ENCODE peak calls at places on chromosomes 5 and 9, in ten cellular contexts. One of them, this sample, is unnamed.

GRCh38 chr5:73853091-73853490 is 227.1 kb downstream of the ARHGEF28 start:
- DNase-seq in left ventricle myocardium inferior: no peak
- DNase-seq in chondrocyte: no peak
- DNase-seq in adrenal gland: no peak
- DNase-seq in stomach: no peak
- DNase-seq in suprapubic skin: no peak
- DNase-seq in DND-41: no peak
- DNase-seq in activated CD8-positive, alpha-beta T cell treated with anti-CD3 and anti-CD28 coated beads for 36 hours: no peak
- DNase-seq in IMR-90: peak; percentile 73
- DNase-seq in omental fat pad: no peak
- DNase-seq in this sample: no peak

GRCh38 chr5:148831590-148832565 is 5.5 kb downstream of the ADRB2 start:
- DNase-seq in stomach: no peak
- DNase-seq in DND-41: no peak
- DNase-seq in left ventricle myocardium inferior: no peak
- DNase-seq in IMR-90: no peak
- DNase-seq in adrenal gland: peak; percentile 21
- DNase-seq in chondrocyte: no peak
- DNase-seq in activated CD8-positive, alpha-beta T cell treated with anti-CD3 and anti-CD28 coated beads for 36 hours: no peak
- DNase-seq in suprapubic skin: no peak
- DNase-seq in omental fat pad: no peak
- DNase-seq in this sample: no peak

GRCh38 chr5:95285406-95285761 is 490 bp upstream of the MCTP1 start:
- DNase-seq in omental fat pad: no peak
- DNase-seq in stomach: no peak
- DNase-seq in IMR-90: no peak
- DNase-seq in suprapubic skin: no peak
- DNase-seq in chondrocyte: no peak
- DNase-seq in activated CD8-positive, alpha-beta T cell treated with anti-CD3 and anti-CD28 coated beads for 36 hours: no peak
- DNase-seq in adrenal gland: no peak
- DNase-seq in DND-41: no peak
- DNase-seq in left ventricle myocardium inferior: no peak
- DNase-seq in this sample: no peak

GRCh38 chr5:144684899-144685298 is 514.2 kb downstream of the KCTD16 start:
- DNase-seq in chondrocyte: no peak
- DNase-seq in omental fat pad: no peak
- DNase-seq in stomach: no peak
- DNase-seq in left ventricle myocardium inferior: no peak
- DNase-seq in activated CD8-positive, alpha-beta T cell treated with anti-CD3 and anti-CD28 coated beads for 36 hours: no peak
- DNase-seq in suprapubic skin: no peak
- DNase-seq in adrenal gland: no peak
- DNase-seq in IMR-90: no peak
- DNase-seq in DND-41: no peak
- DNase-seq in this sample: no peak

GRCh38 chr5:54644226-54644625 is 126.7 kb downstream of the SNX18 start:
- DNase-seq in activated CD8-positive, alpha-beta T cell treated with anti-CD3 and anti-CD28 coated beads for 36 hours: no peak
- DNase-seq in stomach: no peak
- DNase-seq in IMR-90: peak; percentile 94
- DNase-seq in left ventricle myocardium inferior: no peak
- DNase-seq in chondrocyte: no peak
- DNase-seq in DND-41: no peak
- DNase-seq in omental fat pad: no peak
- DNase-seq in adrenal gland: no peak
- DNase-seq in suprapubic skin: no peak
- DNase-seq in this sample: no peak

GRCh38 chr9:70589571-70590263 is 175.3 kb upstream of the KLF9 start:
- DNase-seq in omental fat pad: no peak
- DNase-seq in DND-41: no peak
- DNase-seq in stomach: no peak
- DNase-seq in suprapubic skin: no peak
- DNase-seq in IMR-90: peak; percentile 90
- DNase-seq in activated CD8-positive, alpha-beta T cell treated with anti-CD3 and anti-CD28 coated beads for 36 hours: no peak
- DNase-seq in chondrocyte: no peak
- DNase-seq in adrenal gland: no peak
- DNase-seq in left ventricle myocardium inferior: peak; percentile 52
- DNase-seq in this sample: no peak

GRCh38 chr9:27625751-27626628 is 52.7 kb upstream of the C9orf72 start:
- DNase-seq in DND-41: no peak
- DNase-seq in left ventricle myocardium inferior: no peak
- DNase-seq in adrenal gland: no peak
- DNase-seq in IMR-90: no peak
- DNase-seq in suprapubic skin: no peak
- DNase-seq in omental fat pad: no peak
- DNase-seq in activated CD8-positive, alpha-beta T cell treated with anti-CD3 and anti-CD28 coated beads for 36 hours: no peak
- DNase-seq in stomach: no peak
- DNase-seq in chondrocyte: no peak
- DNase-seq in this sample: no peak

GRCh38 chr9:79969866-79970265 is 398.1 kb downstream of the TLE4 start:
- DNase-seq in chondrocyte: no peak
- DNase-seq in DND-41: no peak
- DNase-seq in suprapubic skin: no peak
- DNase-seq in IMR-90: no peak
- DNase-seq in omental fat pad: no peak
- DNase-seq in left ventricle myocardium inferior: no peak
- DNase-seq in activated CD8-positive, alpha-beta T cell treated with anti-CD3 and anti-CD28 coated beads for 36 hours: no peak
- DNase-seq in stomach: no peak
- DNase-seq in adrenal gland: no peak
- DNase-seq in this sample: no peak

GRCh38 chr5:69261034-69261433 is 26.3 kb downstream of the CDK7 start:
- DNase-seq in activated CD8-positive, alpha-beta T cell treated with anti-CD3 and anti-CD28 coated beads for 36 hours: no peak
- DNase-seq in IMR-90: peak; percentile 83
- DNase-seq in suprapubic skin: no peak
- DNase-seq in omental fat pad: no peak
- DNase-seq in stomach: no peak
- DNase-seq in left ventricle myocardium inferior: no peak
- DNase-seq in adrenal gland: no peak
- DNase-seq in chondrocyte: no peak
- DNase-seq in DND-41: no peak
- DNase-seq in this sample: no peak

GRCh38 chr5:150960791-150961396 is 56.1 kb upstream of the ZNF300 start:
- DNase-seq in omental fat pad: no peak
- DNase-seq in chondrocyte: no peak
- DNase-seq in suprapubic skin: no peak
- DNase-seq in left ventricle myocardium inferior: no peak
- DNase-seq in DND-41: no peak
- DNase-seq in stomach: no peak
- DNase-seq in IMR-90: no peak
- DNase-seq in adrenal gland: no peak
- DNase-seq in activated CD8-positive, alpha-beta T cell treated with anti-CD3 and anti-CD28 coated beads for 36 hours: no peak
- DNase-seq in this sample: no peak

GRCh38 chr9:127858041-127858512 is 3.6 kb upstream of the ENG start:
- DNase-seq in activated CD8-positive, alpha-beta T cell treated with anti-CD3 and anti-CD28 coated beads for 36 hours: no peak
- DNase-seq in left ventricle myocardium inferior: peak; percentile 83
- DNase-seq in adrenal gland: peak; percentile 70
- DNase-seq in suprapubic skin: no peak
- DNase-seq in DND-41: no peak
- DNase-seq in omental fat pad: no peak
- DNase-seq in stomach: no peak
- DNase-seq in IMR-90: no peak
- DNase-seq in chondrocyte: no peak
- DNase-seq in this sample: no peak

GRCh38 chr9:7782390-7783120 is 17.0 kb downstream of the DMAC1 start:
- DNase-seq in activated CD8-positive, alpha-beta T cell treated with anti-CD3 and anti-CD28 coated beads for 36 hours: no peak
- DNase-seq in chondrocyte: no peak
- DNase-seq in left ventricle myocardium inferior: no peak
- DNase-seq in IMR-90: no peak
- DNase-seq in stomach: no peak
- DNase-seq in DND-41: no peak
- DNase-seq in suprapubic skin: no peak
- DNase-seq in omental fat pad: no peak
- DNase-seq in adrenal gland: no peak
- DNase-seq in this sample: no peak

GRCh38 chr9:132069046-132069898 is 10.4 kb downstream of the MED27 start:
- DNase-seq in omental fat pad: no peak
- DNase-seq in chondrocyte: no peak
- DNase-seq in activated CD8-positive, alpha-beta T cell treated with anti-CD3 and anti-CD28 coated beads for 36 hours: no peak
- DNase-seq in IMR-90: peak; percentile 72
- DNase-seq in DND-41: no peak
- DNase-seq in adrenal gland: no peak
- DNase-seq in stomach: no peak
- DNase-seq in suprapubic skin: no peak
- DNase-seq in left ventricle myocardium inferior: no peak
- DNase-seq in this sample: no peak

GRCh38 chr5:131536211-131536826 is 98.7 kb downstream of the RAPGEF6 start:
- DNase-seq in DND-41: no peak
- DNase-seq in chondrocyte: no peak
- DNase-seq in stomach: no peak
- DNase-seq in IMR-90: peak; percentile 74
- DNase-seq in left ventricle myocardium inferior: no peak
- DNase-seq in adrenal gland: no peak
- DNase-seq in activated CD8-positive, alpha-beta T cell treated with anti-CD3 and anti-CD28 coated beads for 36 hours: no peak
- DNase-seq in omental fat pad: no peak
- DNase-seq in suprapubic skin: no peak
- DNase-seq in this sample: no peak

GRCh38 chr9:90029996-90030395 is 425.2 kb downstream of the GADD45G start:
- DNase-seq in left ventricle myocardium inferior: no peak
- DNase-seq in omental fat pad: no peak
- DNase-seq in adrenal gland: no peak
- DNase-seq in chondrocyte: no peak
- DNase-seq in DND-41: no peak
- DNase-seq in stomach: no peak
- DNase-seq in suprapubic skin: peak; percentile 50
- DNase-seq in activated CD8-positive, alpha-beta T cell treated with anti-CD3 and anti-CD28 coated beads for 36 hours: no peak
- DNase-seq in IMR-90: no peak
- DNase-seq in this sample: no peak

GRCh38 chr5:147348046-147348445 is 113.2 kb downstream of the STK32A start:
- DNase-seq in chondrocyte: no peak
- DNase-seq in IMR-90: peak; percentile 34
- DNase-seq in suprapubic skin: no peak
- DNase-seq in stomach: no peak
- DNase-seq in activated CD8-positive, alpha-beta T cell treated with anti-CD3 and anti-CD28 coated beads for 36 hours: no peak
- DNase-seq in DND-41: no peak
- DNase-seq in left ventricle myocardium inferior: no peak
- DNase-seq in adrenal gland: no peak
- DNase-seq in omental fat pad: no peak
- DNase-seq in this sample: no peak

GRCh38 chr9:112969730-112970129 is 42.3 kb downstream of the ZNF883 start:
- DNase-seq in omental fat pad: no peak
- DNase-seq in DND-41: no peak
- DNase-seq in left ventricle myocardium inferior: no peak
- DNase-seq in IMR-90: no peak
- DNase-seq in activated CD8-positive, alpha-beta T cell treated with anti-CD3 and anti-CD28 coated beads for 36 hours: no peak
- DNase-seq in stomach: no peak
- DNase-seq in adrenal gland: no peak
- DNase-seq in chondrocyte: no peak
- DNase-seq in suprapubic skin: no peak
- DNase-seq in this sample: no peak

GRCh38 chr9:112971415-112971814 is 40.6 kb downstream of the ZNF883 start:
- DNase-seq in left ventricle myocardium inferior: no peak
- DNase-seq in suprapubic skin: no peak
- DNase-seq in adrenal gland: no peak
- DNase-seq in IMR-90: peak; percentile 1
- DNase-seq in stomach: no peak
- DNase-seq in chondrocyte: no peak
- DNase-seq in omental fat pad: no peak
- DNase-seq in activated CD8-positive, alpha-beta T cell treated with anti-CD3 and anti-CD28 coated beads for 36 hours: peak; percentile 18
- DNase-seq in DND-41: peak; percentile 29
- DNase-seq in this sample: peak; percentile 56

DNA sequence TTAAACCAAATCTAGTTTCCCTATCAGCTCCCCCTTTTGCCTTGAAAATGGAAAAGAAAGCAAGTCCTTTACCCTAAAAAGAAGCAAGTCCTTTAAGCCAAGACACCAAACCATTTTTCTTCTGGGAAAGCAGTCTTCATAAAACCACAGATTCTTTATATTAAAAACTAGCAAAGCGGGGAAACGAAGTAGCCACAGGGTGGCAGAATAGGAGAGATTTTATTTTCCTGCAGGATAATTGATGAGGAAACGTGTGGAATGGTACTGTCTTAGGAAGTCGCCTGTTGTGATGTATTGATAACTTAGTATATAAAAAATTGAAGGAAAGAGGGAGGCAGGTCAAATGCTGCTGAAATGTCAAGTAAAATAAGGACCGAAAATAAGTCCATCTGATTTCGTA is 41.1 kb downstream of the ZNF883 start:
- DNase-seq in IMR-90: no peak
- DNase-seq in omental fat pad: no peak
- DNase-seq in adrenal gland: no peak
- DNase-seq in suprapubic skin: no peak
- DNase-seq in chondrocyte: no peak
- DNase-seq in left ventricle myocardium inferior: no peak
- DNase-seq in DND-41: no peak
- DNase-seq in activated CD8-positive, alpha-beta T cell treated with anti-CD3 and anti-CD28 coated beads for 36 hours: no peak
- DNase-seq in stomach: no peak
- DNase-seq in this sample: no peak
- TF ChIP-seq CTCF in IMR-90: peak; percentile 45
- TF ChIP-seq CTCF in omental fat pad: no peak
- TF ChIP-seq CTCF in adrenal gland: no peak
- TF ChIP-seq CTCF in suprapubic skin: no peak
- TF ChIP-seq CTCF in chondrocyte: peak; percentile 67
- TF ChIP-seq CTCF in left ventricle myocardium inferior: no peak
- TF ChIP-seq CTCF in DND-41: no peak
- TF ChIP-seq CTCF in activated CD8-positive, alpha-beta T cell treated with anti-CD3 and anti-CD28 coated beads for 36 hours: no peak
- TF ChIP-seq CTCF in stomach: no peak
- TF ChIP-seq CTCF in this sample: no peak

DNA sequence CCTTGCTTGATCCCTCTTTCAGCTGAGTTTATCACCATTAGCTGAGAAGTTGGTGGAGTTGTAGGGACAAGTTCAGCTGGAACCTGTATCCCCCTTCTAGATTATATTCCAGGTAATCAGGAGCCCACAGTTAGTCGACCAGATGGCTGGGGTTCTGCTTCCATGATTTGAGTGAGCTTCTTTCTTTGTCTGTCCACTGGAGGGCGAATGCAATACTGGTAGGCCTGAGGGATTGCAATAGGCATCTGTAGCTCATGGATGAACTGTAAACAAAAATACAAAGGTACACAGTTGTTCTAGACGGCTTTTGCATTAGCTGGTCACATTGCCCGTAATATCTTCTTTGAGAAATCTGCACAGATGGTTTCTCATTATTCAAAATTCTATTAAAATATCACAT is 88.9 kb downstream of the PCSK5 start:
- DNase-seq in chondrocyte: no peak
- DNase-seq in DND-41: peak; percentile 26
- DNase-seq in IMR-90: peak; percentile 13
- DNase-seq in suprapubic skin: no peak
- DNase-seq in stomach: no peak
- DNase-seq in left ventricle myocardium inferior: no peak
- DNase-seq in activated CD8-positive, alpha-beta T cell treated with anti-CD3 and anti-CD28 coated beads for 36 hours: peak; percentile 12
- DNase-seq in omental fat pad: no peak
- DNase-seq in adrenal gland: no peak
- DNase-seq in this sample: peak; percentile 30
- TF ChIP-seq CTCF in chondrocyte: peak; percentile 52
- TF ChIP-seq CTCF in DND-41: peak; percentile 31
- TF ChIP-seq CTCF in IMR-90: peak; percentile 23
- TF ChIP-seq CTCF in suprapubic skin: no peak
- TF ChIP-seq CTCF in stomach: no peak
- TF ChIP-seq CTCF in left ventricle myocardium inferior: peak; percentile 28
- TF ChIP-seq CTCF in activated CD8-positive, alpha-beta T cell treated with anti-CD3 and anti-CD28 coated beads for 36 hours: no peak
- TF ChIP-seq CTCF in omental fat pad: no peak
- TF ChIP-seq CTCF in adrenal gland: no peak
- TF ChIP-seq CTCF in this sample: peak; percentile 33

GRCh38 chr9:78150312-78150982 is 85.4 kb upstream of the CEP78 start:
- DNase-seq in adrenal gland: no peak
- DNase-seq in left ventricle myocardium inferior: no peak
- DNase-seq in omental fat pad: no peak
- DNase-seq in stomach: no peak
- DNase-seq in IMR-90: no peak
- DNase-seq in suprapubic skin: no peak
- DNase-seq in DND-41: no peak
- DNase-seq in chondrocyte: no peak
- DNase-seq in activated CD8-positive, alpha-beta T cell treated with anti-CD3 and anti-CD28 coated beads for 36 hours: no peak
- DNase-seq in this sample: no peak
- TF ChIP-seq CTCF in adrenal gland: no peak
- TF ChIP-seq CTCF in left ventricle myocardium inferior: no peak
- TF ChIP-seq CTCF in omental fat pad: no peak
- TF ChIP-seq CTCF in stomach: no peak
- TF ChIP-seq CTCF in IMR-90: no peak
- TF ChIP-seq CTCF in suprapubic skin: no peak
- TF ChIP-seq CTCF in DND-41: no peak
- TF ChIP-seq CTCF in chondrocyte: no peak
- TF ChIP-seq CTCF in activated CD8-positive, alpha-beta T cell treated with anti-CD3 and anti-CD28 coated beads for 36 hours: no peak
- TF ChIP-seq CTCF in this sample: no peak

GRCh38 chr5:43042626-43043399 is 2.7 kb upstream of the ANXA2R start:
- DNase-seq in adrenal gland: peak; percentile 78
- DNase-seq in chondrocyte: no peak
- DNase-seq in stomach: peak; percentile 59
- DNase-seq in DND-41: peak; percentile 85
- DNase-seq in IMR-90: peak; percentile 70
- DNase-seq in omental fat pad: no peak
- DNase-seq in left ventricle myocardium inferior: peak; percentile 68
- DNase-seq in suprapubic skin: peak; percentile 86
- DNase-seq in activated CD8-positive, alpha-beta T cell treated with anti-CD3 and anti-CD28 coated beads for 36 hours: peak; percentile 88
- DNase-seq in this sample: peak; percentile 46
- TF ChIP-seq CTCF in adrenal gland: no peak
- TF ChIP-seq CTCF in chondrocyte: no peak
- TF ChIP-seq CTCF in stomach: no peak
- TF ChIP-seq CTCF in DND-41: peak; percentile 58
- TF ChIP-seq CTCF in IMR-90: no peak
- TF ChIP-seq CTCF in omental fat pad: no peak
- TF ChIP-seq CTCF in left ventricle myocardium inferior: no peak
- TF ChIP-seq CTCF in suprapubic skin: no peak
- TF ChIP-seq CTCF in activated CD8-positive, alpha-beta T cell treated with anti-CD3 and anti-CD28 coated beads for 36 hours: no peak
- TF ChIP-seq CTCF in this sample: no peak

This sample was measured in endothelial cell.